ENCODE peak calls at places on chromosomes 2 and 18, in nine cellular contexts. M is naive B cell, I is HT1080, S is glomerular endothelial cell, W is posterior vena cava, E is trophoblast cell, A is HT-29, V is glutamatergic neuron, T is right atrium auricular region. O is an unnamed sample.

GRCh38 chr2:143691136-143691535 is 561.9 kb downstream of the ARHGAP15 start:
- DNase-seq in M (no peak), I (no peak), S (no peak), W (no peak), E (no peak), A (no peak), V (no peak), T (no peak), O (no peak)

GRCh38 chr2:71060871-71061270 is 7.6 kb upstream of the NAGK start:
- DNase-seq in M (no peak), I (no peak), S (no peak), W (no peak), E (peak), A (no peak), V (no peak), T (no peak), O (peak)

GRCh38 chr2:234427081-234428058 is 69.5 kb downstream of the ARL4C start:
- DNase-seq in M (no peak), I (no peak), S (no peak), W (no peak), E (peak), A (peak), V (no peak), T (no peak), O (no peak)

GRCh38 chr2:145551661-145552060 is 1031.7 kb upstream of the ZEB2 start:
- DNase-seq in M (no peak), I (no peak), S (no peak), W (no peak), E (no peak), A (no peak), V (no peak), T (no peak), O (no peak)

GRCh38 chr2:172859821-172860707 is 124.4 kb downstream of the RAPGEF4 start:
- DNase-seq in M (no peak), I (peak), S (no peak), W (no peak), E (no peak), A (no peak), V (no peak), T (no peak), O (no peak)

GRCh38 chr2:236601306-236602202 is 31.9 kb downstream of the ACKR3 start:
- DNase-seq in M (no peak), I (no peak), S (no peak), W (no peak), E (peak), A (no peak), V (no peak), T (no peak), O (no peak)

GRCh38 chr2:177165731-177166711 is 46.6 kb upstream of the HNRNPA3 start:
- DNase-seq in M (peak), I (peak), S (no peak), W (no peak), E (peak), A (peak), V (no peak), T (peak), O (peak)

GRCh38 chr2:7427293-7428060 is 510.3 kb downstream of the RNF144A start:
- DNase-seq in M (peak), I (peak), S (peak), W (no peak), E (peak), A (peak), V (no peak), T (no peak), O (peak)

GRCh38 chr2:111897630-111897923 is 830 bp upstream of the MERTK start:
- DNase-seq in M (no peak), I (no peak), S (no peak), W (no peak), E (no peak), A (no peak), V (no peak), T (no peak), O (no peak)

GRCh38 chr2:132950986-132951385 is 281.0 kb upstream of the LYPD1 start:
- DNase-seq in M (no peak), I (no peak), S (no peak), W (no peak), E (no peak), A (no peak), V (peak), T (no peak), O (no peak)

GRCh38 chr2:216603010-216603883 is 30.0 kb upstream of the IGFBP2 start:
- DNase-seq in M (no peak), I (no peak), S (no peak), W (peak), E (no peak), A (no peak), V (no peak), T (no peak), O (no peak)

GRCh38 chr18:66603941-66604627 is at the start of gene CDH19:
- DNase-seq in M (no peak), I (no peak), S (no peak), W (no peak), E (no peak), A (no peak), V (no peak), T (no peak), O (no peak)

GRCh38 chr2:222623756-222624309 is 32.1 kb downstream of the FARSB start:
- DNase-seq in M (no peak), I (no peak), S (no peak), W (no peak), E (no peak), A (no peak), V (no peak), T (no peak), O (no peak)

GRCh38 chr2:104650405-104650996 is 203.4 kb upstream of the POU3F3 start:
- DNase-seq in M (no peak), I (no peak), S (no peak), W (no peak), E (no peak), A (no peak), V (no peak), T (no peak), O (no peak)